ENCODE peak calls at places on chromosome 6, in four cellular contexts. One of them, this sample, is unnamed.

GRCh38 chr6:27672113-27672799 is 199.4 kb upstream of the ZNF184 start:
- DNase-seq in testis: no peak
- DNase-seq in fibroblast of the aortic adventitia: peak
- DNase-seq in colonic mucosa: peak
- DNase-seq in this sample: peak

GRCh38 chr6:145278163-145278807 is 457.0 kb downstream of the EPM2A start:
- DNase-seq in testis: no peak
- DNase-seq in fibroblast of the aortic adventitia: peak
- DNase-seq in colonic mucosa: no peak
- DNase-seq in this sample: no peak

GRCh38 chr6:40543776-40544175 is 43.4 kb downstream of the LRFN2 start:
- DNase-seq in testis: no peak
- DNase-seq in fibroblast of the aortic adventitia: no peak
- DNase-seq in colonic mucosa: no peak
- DNase-seq in this sample: no peak

GRCh38 chr6:151196571-151196970 is 43.2 kb upstream of the AKAP12 start:
- DNase-seq in fibroblast of the aortic adventitia: peak
- DNase-seq in testis: peak
- DNase-seq in colonic mucosa: peak
- DNase-seq in this sample: no peak

GRCh38 chr6:20839624-20840023 is 305.4 kb downstream of the CDKAL1 start:
- DNase-seq in testis: no peak
- DNase-seq in colonic mucosa: no peak
- DNase-seq in fibroblast of the aortic adventitia: no peak
- DNase-seq in this sample: no peak

GRCh38 chr6:12602951-12603710 is 113.4 kb upstream of the PHACTR1 start:
- DNase-seq in colonic mucosa: no peak
- DNase-seq in fibroblast of the aortic adventitia: peak
- DNase-seq in testis: no peak
- DNase-seq in this sample: no peak

GRCh38 chr6:102333736-102334135 is 940.2 kb downstream of the GRIK2 start:
- DNase-seq in fibroblast of the aortic adventitia: no peak
- DNase-seq in testis: no peak
- DNase-seq in colonic mucosa: no peak
- DNase-seq in this sample: no peak

GRCh38 chr6:126180585-126180984 is 159.3 kb upstream of the CENPW start:
- DNase-seq in colonic mucosa: no peak
- DNase-seq in testis: no peak
- DNase-seq in fibroblast of the aortic adventitia: peak
- DNase-seq in this sample: no peak

GRCh38 chr6:54084234-54084633 is 27.0 kb upstream of the MLIP start:
- DNase-seq in fibroblast of the aortic adventitia: no peak
- DNase-seq in testis: no peak
- DNase-seq in colonic mucosa: no peak
- DNase-seq in this sample: no peak

GRCh38 chr6:128710305-128710704 is 172.6 kb upstream of the LAMA2 start:
- DNase-seq in fibroblast of the aortic adventitia: peak
- DNase-seq in colonic mucosa: no peak
- DNase-seq in testis: no peak
- DNase-seq in this sample: no peak

GRCh38 chr6:34246563-34247391 is 2.0 kb downstream of the SMIM29 start:
- DNase-seq in testis: no peak
- DNase-seq in colonic mucosa: peak
- DNase-seq in fibroblast of the aortic adventitia: no peak
- DNase-seq in this sample: peak

GRCh38 chr6:79028641-79029314 is 49.3 kb downstream of the PHIP start:
- DNase-seq in colonic mucosa: no peak
- DNase-seq in testis: no peak
- DNase-seq in fibroblast of the aortic adventitia: no peak
- DNase-seq in this sample: no peak

GRCh38 chr6:78031228-78031627 is 378.4 kb downstream of the MEI4 start:
- DNase-seq in testis: no peak
- DNase-seq in fibroblast of the aortic adventitia: no peak
- DNase-seq in colonic mucosa: no peak
- DNase-seq in this sample: no peak

GRCh38 chr6:35178932-35179832 is 34.6 kb upstream of the SCUBE3 start:
- DNase-seq in colonic mucosa: no peak
- DNase-seq in fibroblast of the aortic adventitia: no peak
- DNase-seq in testis: no peak
- DNase-seq in this sample: no peak

GRCh38 chr6:105322499-105323231 is 80.2 kb downstream of the PREP start:
- DNase-seq in fibroblast of the aortic adventitia: no peak
- DNase-seq in colonic mucosa: no peak
- DNase-seq in testis: no peak
- DNase-seq in this sample: no peak

GRCh38 chr6:119043265-119043664 is 35.2 kb downstream of the FAM184A start:
- DNase-seq in fibroblast of the aortic adventitia: no peak
- DNase-seq in testis: no peak
- DNase-seq in colonic mucosa: no peak
- DNase-seq in this sample: no peak

GRCh38 chr6:109186012-109186411 is 90.7 kb downstream of the CEP57L1 start:
- DNase-seq in testis: no peak
- DNase-seq in fibroblast of the aortic adventitia: no peak
- DNase-seq in colonic mucosa: no peak
- DNase-seq in this sample: no peak

GRCh38 chr6:13457577-13457976 is 29.8 kb downstream of the GFOD1 start:
- DNase-seq in fibroblast of the aortic adventitia: peak
- DNase-seq in colonic mucosa: no peak
- DNase-seq in testis: no peak
- DNase-seq in this sample: no peak

GRCh38 chr6:163253556-163254213 is 160.8 kb upstream of the QKI start:
- DNase-seq in fibroblast of the aortic adventitia: no peak
- DNase-seq in colonic mucosa: no peak
- DNase-seq in testis: no peak
- DNase-seq in this sample: no peak

GRCh38 chr6:168048724-168049025 is 30.3 kb downstream of the FRMD1 start:
- DNase-seq in fibroblast of the aortic adventitia: no peak
- DNase-seq in testis: no peak
- DNase-seq in colonic mucosa: no peak
- DNase-seq in this sample: no peak

GRCh38 chr6:53115741-53116140 is 32.9 kb downstream of the GCM1 start:
- DNase-seq in colonic mucosa: no peak
- DNase-seq in fibroblast of the aortic adventitia: no peak
- DNase-seq in testis: no peak
- DNase-seq in this sample: no peak

GRCh38 chr6:29447670-29448069 is 8.6 kb downstream of the OR10C1 start:
- DNase-seq in colonic mucosa: no peak
- DNase-seq in fibroblast of the aortic adventitia: no peak
- DNase-seq in testis: no peak
- DNase-seq in this sample: no peak

GRCh38 chr6:296151-297122 is 4.2 kb downstream of the DUSP22 start:
- DNase-seq in fibroblast of the aortic adventitia: peak
- DNase-seq in testis: no peak
- DNase-seq in colonic mucosa: no peak
- DNase-seq in this sample: no peak

GRCh38 chr6:109736273-109737031 is 45.4 kb downstream of the FIG4 start:
- DNase-seq in colonic mucosa: no peak
- DNase-seq in testis: no peak
- DNase-seq in fibroblast of the aortic adventitia: no peak
- DNase-seq in this sample: no peak

GRCh38 chr6:42199106-42199981 is 4.6 kb upstream of the GUCA1B start:
- DNase-seq in fibroblast of the aortic adventitia: peak
- DNase-seq in colonic mucosa: no peak
- DNase-seq in testis: peak
- DNase-seq in this sample: no peak

GRCh38 chr6:136660727-136661126 is 110.5 kb upstream of the MAP7 start:
- DNase-seq in fibroblast of the aortic adventitia: no peak
- DNase-seq in colonic mucosa: no peak
- DNase-seq in testis: no peak
- DNase-seq in this sample: no peak

GRCh38 chr6:125294925-125295324 is 6.8 kb downstream of the HDDC2 start:
- DNase-seq in testis: no peak
- DNase-seq in colonic mucosa: no peak
- DNase-seq in fibroblast of the aortic adventitia: no peak
- DNase-seq in this sample: no peak

GRCh38 chr6:151322570-151322969 is 68.8 kb downstream of the ZBTB2 start:
- DNase-seq in fibroblast of the aortic adventitia: no peak
- DNase-seq in colonic mucosa: no peak
- DNase-seq in testis: no peak
- DNase-seq in this sample: no peak

GRCh38 chr6:150634641-150635292 is 35.1 kb downstream of the PLEKHG1 start:
- DNase-seq in testis: no peak
- DNase-seq in fibroblast of the aortic adventitia: peak
- DNase-seq in colonic mucosa: no peak
- DNase-seq in this sample: no peak

GRCh38 chr6:71420693-71421328 is 132.2 kb downstream of the OGFRL1 start:
- DNase-seq in colonic mucosa: peak
- DNase-seq in testis: peak
- DNase-seq in fibroblast of the aortic adventitia: peak
- DNase-seq in this sample: peak

GRCh38 chr6:39260451-39260850 is 31.2 kb upstream of the KCNK5 start:
- DNase-seq in colonic mucosa: no peak
- DNase-seq in fibroblast of the aortic adventitia: no peak
- DNase-seq in testis: no peak
- DNase-seq in this sample: no peak

GRCh38 chr6:10725716-10726115 is 2.8 kb downstream of the TMEM14C start:
- DNase-seq in testis: no peak
- DNase-seq in fibroblast of the aortic adventitia: no peak
- DNase-seq in colonic mucosa: no peak
- DNase-seq in this sample: no peak

GRCh38 chr6:157898169-157898568 is 75.1 kb downstream of the SNX9 start:
- DNase-seq in fibroblast of the aortic adventitia: no peak
- DNase-seq in testis: no peak
- DNase-seq in colonic mucosa: no peak
- DNase-seq in this sample: no peak

GRCh38 chr6:6686748-6687601 is 98.5 kb downstream of the LY86 start:
- DNase-seq in fibroblast of the aortic adventitia: peak
- DNase-seq in colonic mucosa: peak
- DNase-seq in testis: peak
- DNase-seq in this sample: no peak

GRCh38 chr6:111600154-111600553 is 5.5 kb downstream of the TRAF3IP2 start:
- DNase-seq in colonic mucosa: no peak
- DNase-seq in fibroblast of the aortic adventitia: no peak
- DNase-seq in testis: no peak
- DNase-seq in this sample: no peak

GRCh38 chr6:139877828-139878405 is 503.5 kb upstream of the CITED2 start:
- DNase-seq in colonic mucosa: no peak
- DNase-seq in testis: no peak
- DNase-seq in fibroblast of the aortic adventitia: no peak
- DNase-seq in this sample: no peak

GRCh38 chr6:52016918-52017748 is 70.3 kb downstream of the PKHD1 start:
- DNase-seq in fibroblast of the aortic adventitia: no peak
- DNase-seq in testis: no peak
- DNase-seq in colonic mucosa: no peak
- DNase-seq in this sample: no peak

GRCh38 chr6:143901885-143902708 is 37.8 kb downstream of the ZC2HC1B start:
- DNase-seq in testis: peak
- DNase-seq in colonic mucosa: peak
- DNase-seq in fibroblast of the aortic adventitia: peak
- DNase-seq in this sample: peak

GRCh38 chr6:158663465-158664167 is 13.8 kb downstream of the SYTL3 start:
- DNase-seq in testis: no peak
- DNase-seq in fibroblast of the aortic adventitia: no peak
- DNase-seq in colonic mucosa: no peak
- DNase-seq in this sample: no peak

GRCh38 chr6:125310994-125311649 is 9.4 kb upstream of the HDDC2 start:
- DNase-seq in colonic mucosa: no peak
- DNase-seq in testis: peak
- DNase-seq in fibroblast of the aortic adventitia: peak
- DNase-seq in this sample: peak

DNA sequence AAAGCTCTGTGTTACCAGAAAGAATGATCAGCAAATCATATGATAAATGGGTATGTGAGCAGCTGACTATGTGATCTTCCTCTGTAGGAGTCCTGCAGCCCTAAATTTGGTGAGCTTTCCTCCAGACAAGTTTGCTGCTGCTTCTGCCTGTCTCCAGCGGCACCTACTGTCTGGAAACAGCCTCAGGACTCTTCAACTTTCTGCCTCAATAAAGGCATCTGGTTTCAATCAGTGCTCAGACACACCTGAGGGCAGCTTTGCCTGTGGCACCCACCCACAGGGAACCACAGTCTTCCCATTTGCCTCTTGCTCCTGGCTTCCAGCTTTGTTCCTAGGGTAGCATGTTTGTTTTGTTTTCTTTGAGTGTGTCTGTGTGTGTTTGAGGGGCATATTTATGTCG is 727.9 kb upstream of the MAN1A1 start:
- DNase-seq in colonic mucosa: no peak
- DNase-seq in fibroblast of the aortic adventitia: peak
- DNase-seq in testis: peak
- DNase-seq in this sample: no peak
- TF ChIP-seq CTCF in colonic mucosa: no peak
- TF ChIP-seq CTCF in fibroblast of the aortic adventitia: no peak
- TF ChIP-seq CTCF in testis: no peak
- TF ChIP-seq CTCF in this sample: no peak

GRCh38 chr6:63816979-63817436 is 181.4 kb downstream of the PHF3 start:
- DNase-seq in testis: no peak
- DNase-seq in fibroblast of the aortic adventitia: peak
- DNase-seq in colonic mucosa: no peak
- DNase-seq in this sample: no peak
- TF ChIP-seq CTCF in testis: no peak
- TF ChIP-seq CTCF in fibroblast of the aortic adventitia: peak
- TF ChIP-seq CTCF in colonic mucosa: no peak
- TF ChIP-seq CTCF in this sample: peak

GRCh38 chr6:36245572-36246031 is 24.3 kb upstream of the PNPLA1 start:
- DNase-seq in testis: no peak
- DNase-seq in fibroblast of the aortic adventitia: no peak
- DNase-seq in colonic mucosa: peak
- DNase-seq in this sample: no peak
- TF ChIP-seq CTCF in testis: no peak
- TF ChIP-seq CTCF in fibroblast of the aortic adventitia: peak
- TF ChIP-seq CTCF in colonic mucosa: peak
- TF ChIP-seq CTCF in this sample: peak

DNA sequence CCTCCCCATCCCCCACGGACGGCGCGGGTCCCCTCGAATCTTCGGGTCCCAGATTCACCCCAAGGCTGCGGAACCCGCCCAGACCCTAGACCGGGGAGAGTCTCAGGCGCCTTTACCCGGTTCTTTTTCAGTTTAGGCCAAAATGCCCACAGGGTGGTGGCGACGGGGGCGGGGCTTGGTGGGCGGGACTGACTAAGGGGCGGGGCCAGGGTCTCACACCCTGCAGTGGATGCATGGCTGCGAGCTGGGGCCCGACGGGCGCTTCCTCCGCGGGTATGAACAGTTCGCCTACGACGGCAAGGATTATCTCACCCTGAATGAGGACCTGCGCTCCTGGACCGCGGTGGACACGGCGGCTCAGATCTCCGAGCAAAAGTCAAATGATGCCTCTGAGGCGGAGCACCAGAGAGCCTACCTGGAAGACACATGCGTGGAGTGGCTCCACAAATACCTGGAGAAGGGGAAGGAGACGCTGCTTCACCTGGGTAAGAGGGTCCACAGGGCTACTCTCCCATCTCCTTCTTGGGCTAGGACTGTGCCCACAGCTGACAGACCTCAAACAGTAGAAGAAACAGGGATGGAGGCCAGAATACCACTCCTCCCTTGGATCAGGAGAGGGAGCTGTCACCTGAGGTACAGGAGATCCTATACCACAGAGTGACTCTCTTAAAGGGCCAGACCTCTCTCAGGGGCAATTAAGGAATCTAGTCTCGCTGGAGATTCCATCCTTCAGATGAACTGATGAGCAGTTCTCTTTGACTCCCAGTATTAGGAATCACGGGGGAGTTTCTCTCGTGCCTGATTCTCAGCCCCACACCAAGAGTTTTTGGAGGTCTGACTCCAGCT is 945 bp downstream of the HLA-E start:
- DNase-seq in fibroblast of the aortic adventitia: peak
- DNase-seq in colonic mucosa: peak
- DNase-seq in testis: peak
- DNase-seq in this sample: peak
- TF ChIP-seq CTCF in fibroblast of the aortic adventitia: no peak
- TF ChIP-seq CTCF in colonic mucosa: no peak
- TF ChIP-seq CTCF in testis: no peak
- TF ChIP-seq CTCF in this sample: no peak